ENCODE peak calls at places on chromosomes 4 and X, in ten cellular contexts. Z, K, Q, O, L, R, D, X, E and A are unnamed samples.

GRCh38 chr4:76898385-76898692 is 395 bp upstream of the SOWAHB start:
- DNase-seq in R (no peak), L (no peak), E (no peak), X (no peak), Z (no peak), K (no peak), D (no peak), O (no peak), Q (no peak), A (no peak)

GRCh38 chr4:61201562-61202099 is 1.5 kb downstream of the ADGRL3 start:
- DNase-seq in D (no peak), K (no peak), X (peak; percentile 63), Q (no peak), E (peak; percentile 59), Z (no peak), R (no peak), O (no peak), L (peak; percentile 50), A (no peak)

GRCh38 chr4:168604496-168605373 is 107.9 kb downstream of the PALLD start:
- DNase-seq in R (peak; percentile 32), O (no peak), E (peak; percentile 75), Z (no peak), X (no peak), D (no peak), K (no peak), Q (no peak), L (no peak), A (no peak)

GRCh38 chr4:143405197-143405730 is 68.6 kb downstream of the GAB1 start:
- DNase-seq in Q (no peak), L (no peak), X (no peak), R (no peak), O (no peak), Z (no peak), E (no peak), K (no peak), D (no peak), A (no peak)

GRCh38 chrX:16516473-16516872 is 133.5 kb upstream of the S100G start:
- DNase-seq in E (no peak), D (no peak), Z (no peak), O (no peak), R (no peak), Q (no peak), K (no peak), L (no peak), X (no peak), A (no peak)

GRCh38 chr4:172881645-172882044 is 287.0 kb upstream of the GALNT7 start:
- DNase-seq in Z (no peak), R (no peak), X (no peak), L (no peak), K (no peak), D (no peak), O (no peak), Q (no peak), E (no peak), A (no peak)

GRCh38 chrX:133786382-133786781 is 199.0 kb downstream of the GPC3 start:
- DNase-seq in X (no peak), O (no peak), D (no peak), R (no peak), E (no peak), Q (no peak), Z (no peak), K (no peak), L (no peak), A (no peak)

GRCh38 chrX:106170318-106170717 is 2.2 kb downstream of the PWWP3B start:
- DNase-seq in E (no peak), D (no peak), Q (no peak), X (no peak), O (no peak), R (peak; percentile 10), K (no peak), L (peak; percentile 7), Z (no peak), A (peak; percentile 7)

GRCh38 chr4:154471924-154472323 is 19.7 kb downstream of the DCHS2 start:
- DNase-seq in L (no peak), Q (peak; percentile 21), O (no peak), R (no peak), X (no peak), E (peak; percentile 70), K (no peak), D (no peak), Z (no peak), A (no peak)

GRCh38 chr4:140986045-140986444 is 147.2 kb downstream of the RNF150 start:
- DNase-seq in E (no peak), X (no peak), Q (no peak), K (no peak), O (no peak), R (no peak), L (no peak), D (no peak), Z (no peak), A (no peak)

GRCh38 chr4:113584407-113585150 is 177.0 kb downstream of the CAMK2D start:
- DNase-seq in Z (no peak), E (no peak), D (no peak), K (no peak), R (peak; percentile 25), O (no peak), X (no peak), L (no peak), Q (no peak), A (no peak)

GRCh38 chr4:155738548-155738947 is 20.3 kb upstream of the GUCY1B1 start:
- DNase-seq in X (no peak), D (no peak), O (no peak), L (no peak), R (no peak), Z (no peak), Q (no peak), K (no peak), E (no peak), A (no peak)

GRCh38 chrX:106932492-106932923 is 12.3 kb downstream of the CLDN2 start:
- DNase-seq in L (no peak), O (no peak), Q (no peak), X (no peak), E (no peak), Z (no peak), D (no peak), K (no peak), R (no peak), A (no peak)

GRCh38 chrX:117973175-117974075 is 143.2 kb downstream of the KLHL13 start:
- DNase-seq in Q (no peak), K (no peak), Z (no peak), L (peak; percentile 30), X (no peak), E (no peak), O (no peak), D (no peak), R (no peak), A (no peak)

GRCh38 chr4:188178276-188178675 is 39.0 kb downstream of the TRIML1 start:
- DNase-seq in D (no peak), Z (no peak), R (no peak), K (no peak), L (no peak), E (no peak), X (no peak), O (no peak), Q (no peak), A (no peak)

GRCh38 chrX:8305336-8305735 is 134.3 kb upstream of the VCX2 start:
- DNase-seq in E (no peak), O (no peak), X (no peak), K (no peak), D (no peak), Z (no peak), R (no peak), Q (no peak), L (no peak), A (no peak)

GRCh38 chr4:154781126-154781982 is at the start of gene RBM46:
- DNase-seq in Z (no peak), R (no peak), Q (no peak), X (peak; percentile 48), E (no peak), O (no peak), K (no peak), L (peak; percentile 26), D (no peak), A (no peak)

GRCh38 chr4:85544751-85545150 is 69.8 kb downstream of the ARHGAP24 start:
- DNase-seq in L (no peak), X (no peak), Z (no peak), K (no peak), D (no peak), Q (no peak), R (no peak), E (no peak), O (no peak), A (no peak)

GRCh38 chr4:158856852-158857251 is 88.0 kb downstream of the FNIP2 start:
- DNase-seq in Q (no peak), L (peak; percentile 44), D (no peak), E (no peak), X (no peak), K (no peak), R (peak; percentile 40), O (no peak), Z (no peak), A (no peak)
- TF ChIP-seq EP300 in Q (no peak), L (no peak), D (no peak), E (no peak), X (no peak), K (no peak), R (no peak), O (no peak), Z (no peak), A (no peak)

GRCh38 chr4:54063224-54063623 is 1.2 kb downstream of the CHIC2 start:
- DNase-seq in Q (no peak), Z (no peak), K (no peak), O (no peak), X (no peak), D (no peak), L (no peak), R (no peak), E (no peak), A (no peak)
- H3K4me1 ChIP-seq in Q (no peaks in the 10 kb centered on the region), Z (peaks cover 4% of the 10 kb centered on the region), K (peaks cover 75% of the 10 kb centered on the region), O (peaks cover 30% of the 10 kb centered on the region), X (peaks cover 5% of the 10 kb centered on the region), D (peaks cover 14% of the 10 kb centered on the region), L (peaks cover 23% of the 10 kb centered on the region), R (peaks cover 29% of the 10 kb centered on the region), E (peaks cover 48% of the 10 kb centered on the region), A (peaks cover 74% of the 10 kb centered on the region)

GRCh38 chr4:107862658-107863057 is 37.9 kb downstream of the SGMS2 start:
- DNase-seq in Z (no peak), L (no peak), K (no peak), Q (no peak), R (peak; percentile 71), E (no peak), D (peak; percentile 14), X (no peak), O (peak; percentile 49), A (no peak)
- TF ChIP-seq EP300 in Z (no peak), L (no peak), K (peak; percentile 31), Q (no peak), R (no peak), E (no peak), D (peak; percentile 28), X (no peak), O (no peak), A (no peak)

DNA sequence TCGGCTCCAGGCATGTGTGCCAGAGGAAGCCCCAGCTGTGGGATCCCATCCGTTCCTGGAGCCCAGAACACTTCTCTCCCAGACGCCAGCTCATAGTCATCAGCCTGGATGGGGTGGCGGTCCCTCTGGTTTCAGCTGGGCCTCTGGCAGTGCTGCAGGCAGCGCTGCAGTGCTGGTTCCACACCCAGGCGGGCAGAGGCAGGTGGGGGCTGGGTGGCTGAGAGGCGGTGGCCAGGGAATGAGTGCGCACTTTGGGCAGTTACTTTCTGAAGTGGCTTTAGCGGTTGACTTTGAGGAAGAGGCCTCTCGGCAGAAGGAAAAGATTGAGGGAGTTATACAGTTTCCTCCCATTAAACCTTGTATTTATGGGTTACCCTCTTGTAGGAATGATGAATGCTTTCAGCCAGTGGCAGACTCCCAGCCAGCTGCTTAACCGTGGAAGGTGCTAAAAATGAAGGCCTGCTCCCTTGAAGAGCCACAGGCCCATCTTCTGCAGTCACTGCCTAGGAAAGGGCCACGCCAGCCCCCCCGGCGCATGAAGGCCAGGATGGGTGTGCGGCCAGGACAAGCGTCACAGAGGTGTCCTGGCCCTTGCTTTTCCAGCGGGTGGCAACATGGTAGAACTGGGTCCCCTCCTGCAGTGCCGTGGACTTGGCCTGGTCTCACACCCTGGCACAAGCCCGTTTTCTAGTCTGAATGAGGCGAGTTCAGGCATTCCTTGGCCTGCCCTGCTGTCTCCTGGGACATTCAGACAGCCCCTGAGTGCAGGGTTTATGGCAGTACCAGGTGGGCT is 9.9 kb downstream of the TADA2B start:
- DNase-seq in K (peak; percentile 79), O (peak; percentile 46), E (peak; percentile 77), Z (peak; percentile 43), D (no peak), Q (no peak), R (no peak), L (no peak), X (no peak), A (no peak)
- H3K4me1 ChIP-seq in K (peaks cover 16% of the 10 kb centered on the region), O (peaks cover 29% of the 10 kb centered on the region), E (peaks cover 34% of the 10 kb centered on the region), Z (peaks cover 9% of the 10 kb centered on the region), D (peaks cover 4% of the 10 kb centered on the region), Q (peaks cover 5% of the 10 kb centered on the region), R (no peaks in the 10 kb centered on the region), L (peaks cover 4% of the 10 kb centered on the region), X (peaks cover 2% of the 10 kb centered on the region), A (peaks cover 37% of the 10 kb centered on the region)